ENCODE peak calls at places on chromosomes 4 and X, in four cellular contexts. U is K562, P is HepG2, H is H1. E is an unnamed sample.

GRCh38 chr4:14929669-14930068 is 72.6 kb upstream of the CPEB2 start:
- DNase-seq in U (no peak), P (no peak), H (no peak), E (no peak)

GRCh38 chrX:130994671-130995070 is 63.5 kb upstream of the ARHGAP36 start:
- DNase-seq in H (peak), P (no peak), U (peak), E (peak)

GRCh38 chr4:88697113-88697512 is 516 bp downstream of the NAP1L5 start:
- DNase-seq in P (no peak), U (no peak), H (no peak), E (no peak)

GRCh38 chr4:19842471-19842870 is 409.2 kb upstream of the SLIT2 start:
- DNase-seq in U (no peak), H (no peak), P (no peak), E (no peak)

GRCh38 chrX:68083510-68083909 is 349.8 kb downstream of the OPHN1 start:
- DNase-seq in U (no peak), P (no peak), H (no peak), E (no peak)

GRCh38 chrX:45619290-45619689 is 418.6 kb upstream of the DIPK2B start:
- DNase-seq in U (no peak), P (no peak), H (no peak), E (no peak)

GRCh38 chr4:10003666-10004065 is 17.6 kb downstream of the SLC2A9 start:
- DNase-seq in U (no peak), P (no peak), H (no peak), E (no peak)

GRCh38 chrX:104193485-104193884 is 27.2 kb downstream of the FAM199X start:
- DNase-seq in H (no peak), U (no peak), P (no peak), E (no peak)

GRCh38 chrX:79325263-79325958 is 41.7 kb downstream of the ITM2A start:
- DNase-seq in U (no peak), H (no peak), P (no peak), E (no peak)

GRCh38 chr4:63620271-63620670 is 789.0 kb downstream of the TECRL start:
- DNase-seq in U (no peak), H (no peak), P (no peak), E (no peak)

GRCh38 chr4:150569384-150569987 is 12.5 kb upstream of the MAB21L2 start:
- DNase-seq in U (peak), H (no peak), P (no peak), E (peak)

GRCh38 chr4:105196523-105197145 is 50.0 kb downstream of the TET2 start:
- DNase-seq in U (peak), P (no peak), H (no peak), E (peak)

GRCh38 chr4:138199568-138200235 is 42.4 kb downstream of the SLC7A11 start:
- DNase-seq in U (no peak), H (no peak), P (peak), E (peak)

GRCh38 chr4:165716472-165716871 is 156.6 kb upstream of the TLL1 start:
- DNase-seq in P (no peak), H (no peak), U (no peak), E (no peak)

GRCh38 chr4:7243609-7244342 is 51.4 kb downstream of the SORCS2 start:
- DNase-seq in U (no peak), P (no peak), H (no peak), E (no peak)

GRCh38 chr4:148441624-148441985 is 609 bp downstream of the NR3C2 start:
- DNase-seq in P (no peak), U (no peak), H (no peak), E (no peak)

DNA sequence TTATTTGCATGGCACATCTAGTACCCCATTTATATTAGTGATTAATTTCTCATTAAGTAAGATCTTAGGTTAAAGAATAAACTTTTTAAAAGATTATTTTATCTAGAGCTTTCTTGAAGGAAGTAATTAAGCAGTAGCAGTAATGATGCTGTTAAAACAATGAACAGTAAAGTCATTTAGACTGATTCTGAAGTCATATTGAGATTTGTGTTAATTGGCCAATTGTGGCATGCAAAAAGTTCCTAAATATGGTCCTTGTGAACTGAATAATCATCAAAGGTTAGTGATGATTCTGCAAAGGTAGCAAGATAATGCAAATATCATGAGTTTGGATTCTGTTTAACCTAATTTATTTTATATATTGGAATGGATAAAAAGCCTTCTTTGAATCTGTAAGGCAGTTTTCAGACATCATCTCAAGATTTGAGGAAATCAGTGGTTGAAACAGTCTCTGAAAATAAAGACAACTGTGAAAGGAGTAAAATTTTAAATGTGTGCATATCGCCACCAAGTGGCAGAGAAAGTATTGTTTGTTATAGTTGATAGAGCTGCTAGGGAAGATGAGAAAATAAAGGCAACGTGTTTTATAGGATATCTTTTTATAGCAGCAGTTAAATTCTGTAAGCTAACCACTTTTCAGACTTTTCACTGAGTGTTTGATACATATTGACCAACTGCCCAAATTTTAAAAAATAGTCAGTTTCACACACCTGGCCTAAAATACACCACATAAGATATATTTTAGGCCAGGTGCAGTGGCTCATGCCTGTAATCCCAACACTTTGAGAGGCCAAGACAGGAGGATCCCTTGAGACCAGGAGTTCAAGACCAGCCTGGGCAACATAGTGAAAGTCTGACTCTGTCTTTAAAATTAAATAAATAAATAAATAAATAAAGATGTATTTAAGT is 79.6 kb downstream of the CCKAR start:
- DNase-seq in P (peak), H (no peak), U (peak), E (peak)
- TF ChIP-seq MAX in P (no peak), H (no peak), U (no peak), E (no peak)

GRCh38 chr4:87193958-87194675 is 26.3 kb downstream of the KLHL8 start:
- DNase-seq in H (no peak), P (no peak), U (no peak), E (no peak)

GRCh38 chr4:87188932-87189331 is 31.5 kb downstream of the KLHL8 start:
- DNase-seq in U (no peak), P (no peak), H (no peak), E (no peak)

GRCh38 chr4:87196146-87196545 is 24.3 kb downstream of the KLHL8 start:
- DNase-seq in P (no peak), U (no peak), H (no peak), E (no peak)

GRCh38 chr4:87188063-87188462 is 32.4 kb downstream of the KLHL8 start:
- DNase-seq in H (no peak), U (no peak), P (no peak), E (no peak)

DNA sequence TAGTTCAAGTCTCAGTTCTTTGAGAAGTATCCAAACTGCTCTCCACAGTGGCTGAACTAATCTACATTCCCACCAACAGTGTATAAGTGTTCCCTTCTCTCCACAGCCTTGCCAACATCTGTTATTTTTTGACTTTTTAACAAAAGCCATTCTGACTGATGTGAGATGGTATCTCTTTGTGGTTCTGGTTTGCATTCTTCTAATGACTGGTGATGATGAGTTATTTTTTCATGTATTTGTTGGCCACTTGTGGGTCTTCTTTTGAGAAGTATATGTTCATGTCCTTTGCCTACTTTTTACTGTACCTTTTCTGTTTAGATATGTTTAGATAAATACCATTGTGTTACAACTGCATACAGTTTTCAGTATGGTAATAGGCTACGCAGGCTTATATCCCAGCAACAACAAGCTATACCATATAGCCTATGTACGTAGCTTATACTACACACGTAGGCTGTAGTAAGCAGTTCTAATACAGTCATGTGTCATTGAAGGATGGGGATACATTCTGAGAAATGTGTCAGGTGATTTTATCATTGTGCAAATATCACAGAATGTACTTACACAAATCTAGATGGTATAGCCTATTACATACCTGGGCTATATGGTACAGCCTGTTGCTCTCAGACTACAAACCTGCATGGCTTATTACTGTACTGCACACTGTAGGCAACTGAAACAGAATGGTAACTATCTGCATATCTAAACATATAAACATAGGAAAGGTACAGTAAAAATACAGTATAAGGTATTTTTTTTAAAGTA is 28.1 kb downstream of the KLHL8 start:
- DNase-seq in U (no peak), H (no peak), P (no peak), E (no peak)
- TF ChIP-seq PHF8 in U (no peak), H (no peak), P (no peak), E (no peak)

DNA sequence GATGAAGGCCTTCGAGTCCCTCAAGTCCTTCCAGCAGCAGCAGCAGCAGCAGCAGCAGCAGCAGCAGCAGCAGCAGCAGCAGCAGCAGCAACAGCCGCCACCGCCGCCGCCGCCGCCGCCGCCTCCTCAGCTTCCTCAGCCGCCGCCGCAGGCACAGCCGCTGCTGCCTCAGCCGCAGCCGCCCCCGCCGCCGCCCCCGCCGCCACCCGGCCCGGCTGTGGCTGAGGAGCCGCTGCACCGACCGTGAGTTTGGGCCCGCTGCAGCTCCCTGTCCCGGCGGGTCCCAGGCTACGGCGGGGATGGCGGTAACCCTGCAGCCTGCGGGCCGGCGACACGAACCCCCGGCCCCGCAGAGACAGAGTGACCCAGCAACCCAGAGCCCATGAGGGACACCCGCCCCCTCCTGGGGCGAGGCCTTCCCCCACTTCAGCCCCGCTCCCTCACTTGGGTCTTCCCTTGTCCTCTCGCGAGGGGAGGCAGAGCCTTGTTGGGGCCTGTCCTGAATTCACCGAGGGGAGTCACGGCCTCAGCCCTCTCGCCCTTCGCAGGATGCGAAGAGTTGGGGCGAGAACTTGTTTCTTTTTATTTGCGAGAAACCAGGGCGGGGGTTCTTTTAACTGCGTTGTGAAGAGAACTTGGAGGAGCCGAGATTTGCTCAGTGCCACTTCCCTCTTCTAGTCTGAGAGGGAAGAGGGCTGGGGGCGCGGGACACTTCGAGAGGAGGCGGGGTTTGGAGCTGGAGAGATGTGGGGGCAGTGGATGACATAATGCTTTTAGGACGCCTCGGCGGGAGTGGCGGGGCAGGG is 568 bp downstream of the HTT start:
- DNase-seq in U (peak), H (peak), P (peak), E (peak)
- TF ChIP-seq MAX in U (no peak), H (no peak), P (no peak), E (no peak)

GRCh38 chrX:72478351-72478750 is 94.3 kb downstream of the HDAC8 start:
- DNase-seq in P (no peak), H (no peak), U (no peak), E (no peak)

GRCh38 chrX:72477787-72478186 is 94.9 kb downstream of the HDAC8 start:
- DNase-seq in U (no peak), P (no peak), H (no peak), E (no peak)

GRCh38 chrX:72475952-72476668 is 96.5 kb downstream of the HDAC8 start:
- DNase-seq in H (no peak), U (no peak), P (no peak), E (no peak)

GRCh38 chrX:72478853-72479252 is 93.8 kb downstream of the HDAC8 start:
- DNase-seq in H (no peak), P (peak), U (no peak), E (no peak)

DNA sequence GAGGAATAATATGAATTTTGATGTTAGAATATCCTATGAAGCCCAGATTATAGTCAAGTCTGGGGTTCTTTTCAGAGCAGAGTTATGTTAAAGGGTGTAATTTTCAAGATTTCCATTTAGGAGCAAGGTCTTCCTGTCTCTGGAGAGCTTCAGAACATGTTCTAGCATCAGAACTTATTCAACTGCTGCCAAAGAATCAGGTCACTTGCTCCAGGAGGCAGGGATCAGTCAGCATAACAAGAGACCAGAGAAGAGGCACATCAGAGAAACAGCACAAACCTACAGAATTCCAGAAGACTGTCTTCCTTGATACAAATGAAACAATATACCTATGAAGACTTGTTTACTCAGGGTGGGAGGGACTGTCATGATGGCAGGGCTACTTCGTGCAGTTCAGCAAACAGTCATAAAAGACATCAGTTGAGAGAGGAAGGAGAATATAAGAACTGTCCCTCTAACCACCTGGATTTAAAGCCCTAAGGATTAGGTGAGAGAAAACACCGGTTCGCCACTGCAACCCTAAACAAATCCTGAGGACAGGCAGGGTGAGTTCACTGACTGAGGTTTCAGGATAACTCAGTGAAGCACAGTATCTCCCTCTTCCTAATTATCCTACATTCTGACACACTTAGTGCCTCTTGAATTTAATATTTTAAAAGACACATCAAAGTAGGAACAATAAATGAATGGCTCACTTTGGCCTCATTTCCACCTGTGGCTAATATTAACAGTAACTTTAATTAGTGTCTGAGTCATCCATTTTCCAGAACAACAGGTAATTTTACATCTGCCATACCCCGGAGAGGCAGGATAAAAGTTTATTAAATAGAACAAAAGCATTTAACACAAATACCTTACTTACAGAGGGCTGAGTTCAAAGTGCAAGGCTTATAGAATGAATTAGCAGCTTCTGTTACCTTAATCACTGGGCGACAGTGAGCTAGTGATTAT is 93.0 kb downstream of the HDAC8 start:
- DNase-seq in H (no peak), P (peak), U (no peak), E (no peak)
- TF ChIP-seq PHF8 in H (no peak), P (no peak), U (no peak), E (no peak)

GRCh38 chr4:143513314-143514211 is at the start of gene SMARCA5:
- DNase-seq in U (peak), P (peak), H (peak), E (peak)
- TF ChIP-seq MAX in U (peak), P (peak), H (peak), E (peak)

DNA sequence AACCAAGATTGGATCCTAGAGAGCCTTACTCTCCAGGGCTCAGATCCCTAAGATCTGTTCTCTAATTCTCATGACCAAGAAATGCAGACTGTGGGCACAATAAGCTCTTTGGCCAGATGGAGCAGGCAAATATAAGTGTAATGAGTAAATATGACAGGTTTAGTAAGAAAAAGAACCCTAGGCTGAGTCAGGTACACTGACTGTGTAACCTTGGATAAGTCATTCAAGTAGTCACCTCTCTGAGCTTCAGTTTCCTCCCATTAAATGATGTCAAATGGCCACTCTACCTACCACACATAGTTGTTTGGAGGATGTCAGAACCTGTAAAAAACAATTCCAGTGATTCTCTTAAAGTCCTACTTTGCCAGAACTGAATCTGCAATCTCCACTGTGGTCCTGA is 8.3 kb upstream of the EDA start:
- DNase-seq in H (no peak), U (no peak), P (no peak), E (no peak)
- TF ChIP-seq PHF8 in H (no peak), U (no peak), P (no peak), E (no peak)

GRCh38 chr4:36280555-36280954 is 861 bp upstream of the DTHD1 start:
- DNase-seq in U (no peak), P (no peak), H (no peak), E (no peak)
- TF ChIP-seq MAX in U (no peak), P (no peak), H (no peak), E (no peak)